ENCODE peak calls at places on chromosomes 7 and 10, in seven cellular contexts. G is fibroblast of pulmonary artery; Z is CD8-positive, alpha-beta memory T cell; Y is epithelial cell of esophagus; R is CD4-positive, alpha-beta memory T cell; W is heart right ventricle; U is ovary. B is an unnamed sample.

GRCh38 chr10:28533571-28534304 is 820 bp downstream of the WAC start:
- DNase-seq in G (peak; percentile 28), Z (peak; percentile 56), Y (peak; percentile 52), R (peak; percentile 60), W (peak; percentile 71), U (peak; percentile 64), B (peak; percentile 81)

GRCh38 chr10:48700071-48700470 is 15.4 kb downstream of the WDFY4 start:
- DNase-seq in G (no peak), Z (no peak), Y (no peak), R (no peak), W (no peak), U (no peak), B (no peak)

GRCh38 chr10:6383099-6383812 is 180.5 kb downstream of the PFKFB3 start:
- DNase-seq in G (peak; percentile 73), Z (no peak), Y (no peak), R (no peak), W (no peak), U (peak; percentile 30), B (no peak)

GRCh38 chr10:3858051-3858845 is 73.2 kb upstream of the KLF6 start:
- DNase-seq in G (no peak), Z (no peak), Y (peak; percentile 80), R (no peak), W (no peak), U (no peak), B (no peak)

GRCh38 chr7:30899630-30900029 is 12.0 kb upstream of the AQP1 start:
- DNase-seq in G (no peak), Z (no peak), Y (no peak), R (no peak), W (no peak), U (no peak), B (no peak)

GRCh38 chr7:138951953-138952352 is 29.2 kb downstream of the KIAA1549 start:
- DNase-seq in G (no peak), Z (no peak), Y (no peak), R (no peak), W (no peak), U (no peak), B (no peak)

GRCh38 chr7:41881313-41882130 is 178.6 kb upstream of the INHBA start:
- DNase-seq in G (peak; percentile 35), Z (peak; percentile 72), Y (no peak), R (peak; percentile 67), W (no peak), U (no peak), B (no peak)

GRCh38 chr7:105173586-105173985 is 159.6 kb downstream of the KMT2E start:
- DNase-seq in G (no peak), Z (no peak), Y (no peak), R (no peak), W (no peak), U (no peak), B (no peak)

DNA sequence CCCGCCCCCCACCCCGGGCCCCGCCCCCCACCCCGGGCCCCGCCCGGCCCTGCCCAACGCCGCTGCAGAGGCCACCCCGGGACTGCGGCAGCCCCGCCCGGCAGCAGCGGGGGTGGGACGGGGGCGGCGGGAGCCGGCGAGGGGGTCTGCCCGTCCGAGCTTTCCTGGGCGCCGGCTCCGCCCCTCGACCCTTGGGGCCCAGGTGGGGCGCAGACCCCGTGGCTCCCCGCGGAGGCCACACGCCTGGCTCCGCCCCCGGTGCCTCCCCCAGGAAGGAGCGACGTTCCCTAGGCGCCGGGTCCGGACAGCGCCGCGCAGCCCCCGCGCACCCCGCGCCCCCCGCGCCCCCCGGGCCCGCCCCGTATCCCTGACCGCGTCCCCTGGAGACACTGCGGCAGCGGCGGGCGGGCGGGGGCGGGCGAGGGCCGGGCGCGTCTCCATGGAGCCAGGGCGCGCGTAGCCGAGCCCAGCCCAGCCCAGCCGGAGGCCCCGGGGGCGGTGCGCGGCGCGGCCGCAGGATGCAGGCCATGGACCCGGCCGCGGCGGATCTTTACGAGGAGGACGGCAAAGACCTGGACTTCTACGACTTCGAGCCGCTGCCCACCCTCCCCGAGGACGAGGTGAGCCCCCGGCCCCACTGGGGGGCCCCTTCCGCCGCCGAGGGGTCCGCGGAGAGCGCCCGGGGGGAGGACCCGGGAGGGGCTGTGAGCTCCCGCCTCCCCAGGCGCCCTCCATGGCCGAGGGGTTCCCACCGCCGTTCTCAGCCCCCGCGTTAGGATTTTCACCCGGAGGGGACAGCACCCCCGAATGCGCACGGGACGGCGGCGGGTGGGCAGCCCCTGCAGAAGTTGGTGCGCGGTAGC is at the start of gene KNDC1:
- DNase-seq in G (peak; percentile 23), Z (peak; percentile 13), Y (no peak), R (no peak), W (no peak), U (peak; percentile 67), B (peak; percentile 97)
- H3K4me3 ChIP-seq in G (peak within 1 kb of the TSS; percentile 47), Z (no peak within 1 kb of the TSS), Y (no peak within 1 kb of the TSS), R (no peak within 1 kb of the TSS), W (peak within 1 kb of the TSS; percentile 60), U (peak within 1 kb of the TSS; percentile 52), B (peak within 1 kb of the TSS; percentile 74)

DNA sequence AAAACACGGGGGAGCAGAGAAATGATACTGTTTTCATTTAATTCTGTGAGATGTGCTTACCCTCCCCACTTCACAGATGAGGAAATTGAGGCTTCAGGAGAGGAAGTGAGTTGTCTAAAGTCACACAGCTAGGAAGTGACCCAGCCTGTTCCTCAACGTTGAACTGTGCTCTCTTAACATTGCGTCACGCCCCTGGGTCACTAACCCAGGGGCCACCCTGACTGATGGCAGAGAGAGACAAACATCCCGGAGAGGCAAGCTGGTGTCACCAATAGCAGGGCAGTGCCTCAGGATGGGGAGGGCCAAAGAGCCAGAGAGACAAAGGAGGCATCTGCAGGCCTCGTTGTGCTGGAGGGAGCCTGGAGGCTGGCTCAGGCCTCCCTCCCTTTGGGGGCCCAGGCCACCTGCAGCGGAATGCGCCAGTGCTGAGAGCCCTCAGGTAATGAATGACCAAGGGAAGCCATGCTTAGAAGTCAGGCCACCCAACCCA is 81.4 kb downstream of the C10orf105 start:
- DNase-seq in G (no peak), Z (no peak), Y (peak; percentile 3), R (no peak), W (no peak), U (no peak), B (peak; percentile 80)
- H3K4me3 ChIP-seq in G (no peak overlapping the region), Z (no peak overlapping the region), Y (no peak overlapping the region), R (no peak overlapping the region), W (no peak overlapping the region), U (no peak overlapping the region), B (no peak overlapping the region)

GRCh38 chr7:19107142-19107391 is 10.4 kb downstream of the TWIST1 start:
- DNase-seq in G (no peak), Z (no peak), Y (no peak), R (no peak), W (no peak), U (no peak), B (no peak)
- H3K4me3 ChIP-seq in G (peak overlapping the region; percentile 63), Z (no peak overlapping the region), Y (peak overlapping the region; percentile 58), R (no peak overlapping the region), W (peak overlapping the region; percentile 55), U (peak overlapping the region; percentile 42), B (peak overlapping the region; percentile 32)

DNA sequence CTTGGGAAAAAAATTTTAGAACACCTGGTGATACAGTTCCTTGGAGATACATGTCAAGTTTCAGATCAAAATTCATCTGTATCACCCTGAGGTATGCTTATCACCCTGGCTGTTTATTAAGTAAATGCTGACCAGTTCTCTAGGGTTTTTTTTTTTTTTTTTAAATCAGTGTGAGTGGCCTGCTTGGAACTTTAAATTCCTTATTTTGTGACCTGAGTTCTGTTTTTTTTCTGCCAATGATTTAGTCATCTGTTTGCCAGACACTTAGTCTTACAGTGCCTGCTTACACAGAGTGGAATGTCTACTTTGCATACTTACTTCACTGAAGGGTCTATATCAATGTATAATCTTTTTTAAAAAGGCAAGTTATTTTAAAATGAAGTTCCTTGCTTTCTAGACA is 1.8 kb downstream of the TSPAN13 start:
- DNase-seq in G (no peak), Z (no peak), Y (peak; percentile 28), R (no peak), W (no peak), U (no peak), B (no peak)
- H3K4me3 ChIP-seq in G (peak overlapping the region; percentile 82), Z (no peak overlapping the region), Y (peak overlapping the region; percentile 91), R (no peak overlapping the region), W (peak overlapping the region; percentile 74), U (no peak overlapping the region), B (no peak overlapping the region)

GRCh38 chr7:21971780-21972396 is 26.2 kb upstream of the CDCA7L start:
- DNase-seq in G (no peak), Z (no peak), Y (no peak), R (no peak), W (no peak), U (no peak), B (peak; percentile 55)
- H3K4me3 ChIP-seq in G (no peak overlapping the region), Z (no peak overlapping the region), Y (no peak overlapping the region), R (no peak overlapping the region), W (no peak overlapping the region), U (no peak overlapping the region), B (no peak overlapping the region)

DNA sequence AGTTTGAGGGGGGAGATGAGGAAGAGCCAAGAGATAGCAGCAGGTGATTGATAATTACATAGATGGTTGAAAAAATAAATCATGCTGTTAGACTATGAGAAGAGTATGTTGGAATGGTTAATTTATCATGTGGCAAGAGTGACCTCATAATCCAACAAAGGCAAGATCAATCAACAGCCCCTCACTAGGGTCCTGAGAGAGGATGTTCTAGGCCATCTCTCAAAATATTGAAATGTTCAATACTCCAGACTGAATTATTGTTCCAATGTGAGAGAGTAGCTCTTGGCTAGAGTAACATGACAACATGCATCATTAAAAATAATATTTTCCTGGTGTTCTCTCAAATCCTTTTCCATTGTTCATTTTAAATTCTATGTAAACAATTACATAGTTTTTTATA is 67.9 kb downstream of the ADD3 start:
- DNase-seq in G (no peak), Z (no peak), Y (no peak), R (no peak), W (no peak), U (no peak), B (no peak)
- H3K4me3 ChIP-seq in G (peak overlapping the region; percentile 10), Z (peak overlapping the region; percentile 3), Y (no peak overlapping the region), R (no peak overlapping the region), W (no peak overlapping the region), U (no peak overlapping the region), B (no peak overlapping the region)

DNA sequence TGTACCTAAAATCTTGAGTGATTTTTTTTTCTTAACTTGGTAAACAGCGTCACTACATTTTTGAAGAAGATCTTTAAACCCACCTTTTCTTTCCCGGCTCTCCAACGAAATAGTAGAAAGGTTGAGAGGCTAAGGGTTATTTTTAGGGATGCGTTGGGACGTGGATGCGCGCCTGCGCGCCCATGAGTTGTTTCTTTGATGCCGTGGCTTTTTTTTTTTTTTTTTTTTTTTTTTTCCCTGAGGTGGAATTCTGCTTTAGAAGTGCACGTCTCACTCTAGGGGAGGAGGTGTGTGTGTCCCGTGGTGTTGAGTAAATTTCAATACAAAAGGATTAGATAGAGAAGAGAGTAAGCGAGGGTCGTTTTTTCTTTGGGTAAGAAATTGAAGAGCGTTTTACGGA is 972 bp upstream of the SP8 start:
- DNase-seq in G (no peak), Z (no peak), Y (no peak), R (no peak), W (no peak), U (no peak), B (peak; percentile 49)
- H3K4me3 ChIP-seq in G (no peak overlapping the region), Z (no peak overlapping the region), Y (no peak overlapping the region), R (no peak overlapping the region), W (no peak overlapping the region), U (no peak overlapping the region), B (peak overlapping the region; percentile 68)